ENCODE peak calls at places on chromosome 3, in eight cellular contexts. One of them, this sample, is unnamed.

GRCh38 chr3:48433472-48434118 is 3.7 kb upstream of the PLXNB1 start:
- DNase-seq in WTC11: no peak
- DNase-seq in hippocampal formation: no peak
- DNase-seq in choroid plexus epithelial cell: peak
- DNase-seq in G401: no peak
- DNase-seq in right atrium auricular region: peak
- DNase-seq in activated naive CD8-positive, alpha-beta T cell treated with anti-CD3 and anti-CD28 coated beads, Interleukin-2, amount 50 U/mL, for 24 hours: no peak
- DNase-seq in astrocyte of the cerebellum: no peak
- DNase-seq in this sample: no peak

GRCh38 chr3:113769551-113769950 is 22.7 kb downstream of the ATP6V1A start:
- DNase-seq in G401: no peak
- DNase-seq in activated naive CD8-positive, alpha-beta T cell treated with anti-CD3 and anti-CD28 coated beads, Interleukin-2, amount 50 U/mL, for 24 hours: no peak
- DNase-seq in WTC11: no peak
- DNase-seq in right atrium auricular region: no peak
- DNase-seq in choroid plexus epithelial cell: peak
- DNase-seq in astrocyte of the cerebellum: no peak
- DNase-seq in hippocampal formation: no peak
- DNase-seq in this sample: no peak

GRCh38 chr3:66370179-66370578 is 130.6 kb downstream of the LRIG1 start:
- DNase-seq in right atrium auricular region: no peak
- DNase-seq in WTC11: no peak
- DNase-seq in activated naive CD8-positive, alpha-beta T cell treated with anti-CD3 and anti-CD28 coated beads, Interleukin-2, amount 50 U/mL, for 24 hours: no peak
- DNase-seq in choroid plexus epithelial cell: no peak
- DNase-seq in G401: no peak
- DNase-seq in astrocyte of the cerebellum: no peak
- DNase-seq in hippocampal formation: no peak
- DNase-seq in this sample: no peak

GRCh38 chr3:127210654-127210943 is 17.7 kb downstream of the PRR23E start:
- DNase-seq in activated naive CD8-positive, alpha-beta T cell treated with anti-CD3 and anti-CD28 coated beads, Interleukin-2, amount 50 U/mL, for 24 hours: no peak
- DNase-seq in G401: no peak
- DNase-seq in hippocampal formation: no peak
- DNase-seq in astrocyte of the cerebellum: no peak
- DNase-seq in right atrium auricular region: peak
- DNase-seq in WTC11: no peak
- DNase-seq in choroid plexus epithelial cell: no peak
- DNase-seq in this sample: no peak

GRCh38 chr3:120552184-120553020 is 43.7 kb upstream of the NDUFB4 start:
- DNase-seq in hippocampal formation: no peak
- DNase-seq in choroid plexus epithelial cell: no peak
- DNase-seq in activated naive CD8-positive, alpha-beta T cell treated with anti-CD3 and anti-CD28 coated beads, Interleukin-2, amount 50 U/mL, for 24 hours: no peak
- DNase-seq in WTC11: no peak
- DNase-seq in G401: no peak
- DNase-seq in astrocyte of the cerebellum: no peak
- DNase-seq in right atrium auricular region: no peak
- DNase-seq in this sample: no peak

GRCh38 chr3:49421890-49422378 is 339 bp downstream of the AMT start:
- DNase-seq in WTC11: no peak
- DNase-seq in right atrium auricular region: no peak
- DNase-seq in activated naive CD8-positive, alpha-beta T cell treated with anti-CD3 and anti-CD28 coated beads, Interleukin-2, amount 50 U/mL, for 24 hours: no peak
- DNase-seq in choroid plexus epithelial cell: no peak
- DNase-seq in astrocyte of the cerebellum: no peak
- DNase-seq in hippocampal formation: no peak
- DNase-seq in G401: no peak
- DNase-seq in this sample: no peak

GRCh38 chr3:101484805-101485620 is 28.0 kb downstream of the SENP7 start:
- DNase-seq in right atrium auricular region: no peak
- DNase-seq in choroid plexus epithelial cell: peak
- DNase-seq in G401: no peak
- DNase-seq in hippocampal formation: no peak
- DNase-seq in astrocyte of the cerebellum: peak
- DNase-seq in WTC11: no peak
- DNase-seq in activated naive CD8-positive, alpha-beta T cell treated with anti-CD3 and anti-CD28 coated beads, Interleukin-2, amount 50 U/mL, for 24 hours: no peak
- DNase-seq in this sample: no peak

GRCh38 chr3:151905647-151906046 is 32.2 kb downstream of the SUCNR1 start:
- DNase-seq in activated naive CD8-positive, alpha-beta T cell treated with anti-CD3 and anti-CD28 coated beads, Interleukin-2, amount 50 U/mL, for 24 hours: no peak
- DNase-seq in G401: no peak
- DNase-seq in WTC11: no peak
- DNase-seq in choroid plexus epithelial cell: no peak
- DNase-seq in astrocyte of the cerebellum: no peak
- DNase-seq in right atrium auricular region: no peak
- DNase-seq in hippocampal formation: no peak
- DNase-seq in this sample: no peak

GRCh38 chr3:54357307-54357706 is 235.0 kb downstream of the CACNA2D3 start:
- DNase-seq in WTC11: no peak
- DNase-seq in G401: no peak
- DNase-seq in astrocyte of the cerebellum: no peak
- DNase-seq in activated naive CD8-positive, alpha-beta T cell treated with anti-CD3 and anti-CD28 coated beads, Interleukin-2, amount 50 U/mL, for 24 hours: no peak
- DNase-seq in right atrium auricular region: no peak
- DNase-seq in choroid plexus epithelial cell: no peak
- DNase-seq in hippocampal formation: no peak
- DNase-seq in this sample: no peak

This sample was measured in WERI-Rb-1.